ENCODE peak calls at places on chromosomes 2 and 18, in five cellular contexts. A is ovary; Z is CD8-positive, alpha-beta memory T cell; C is HepG2; F is CD8-positive, alpha-beta T cell. M is an unnamed sample. For H3K9me3 and H3K4me1, the result is how much of the 10 kb centered on the place peaks cover.

GRCh38 chr18:6039055-6039454 is 143.7 kb upstream of the TMEM200C start:
- DNase-seq in A (no peak), Z (no peak), C (no peak), F (no peak), M (no peak)

GRCh38 chr2:219497495-219498279 is 1.0 kb upstream of the GMPPA start:
- DNase-seq in A (peak), Z (no peak), C (peak), F (no peak), M (no peak)

GRCh38 chr2:176911-177310 is 86.9 kb downstream of the SH3YL1 start:
- DNase-seq in A (no peak), Z (no peak), C (peak), F (no peak), M (no peak)

GRCh38 chr2:108324531-108325256 is 36.0 kb downstream of the SULT1C2 start:
- DNase-seq in A (no peak), Z (no peak), C (no peak), F (no peak), M (no peak)

GRCh38 chr2:205706769-205707375 is 24.6 kb downstream of the NRP2 start:
- DNase-seq in A (peak), Z (no peak), C (no peak), F (peak), M (no peak)

GRCh38 chr18:68608861-68609465 is 105.9 kb downstream of the TMX3 start:
- DNase-seq in A (no peak), Z (no peak), C (no peak), F (no peak), M (no peak)

GRCh38 chr18:321839-322467 is 54.1 kb upstream of the THOC1 start:
- DNase-seq in A (no peak), Z (no peak), C (no peak), F (no peak), M (no peak)

GRCh38 chr18:62318613-62319012 is 6.5 kb upstream of the TNFRSF11A start:
- DNase-seq in A (no peak), Z (no peak), C (no peak), F (no peak), M (no peak)

GRCh38 chr2:64405476-64406406 is 48.2 kb upstream of the LGALSL start:
- DNase-seq in A (peak), Z (no peak), C (no peak), F (no peak), M (no peak)

GRCh38 chr2:214706986-214707385 is 102.5 kb downstream of the BARD1 start:
- DNase-seq in A (no peak), Z (no peak), C (no peak), F (no peak), M (no peak)

GRCh38 chr2:29987141-29987540 is 65.8 kb upstream of the ALK start:
- DNase-seq in A (no peak), Z (no peak), C (no peak), F (no peak), M (no peak)

GRCh38 chr2:201093573-201093972 is 21.8 kb downstream of the NDUFB3 start:
- DNase-seq in A (no peak), Z (no peak), C (no peak), F (no peak), M (no peak)

GRCh38 chr2:231197741-231198290 is 615 bp upstream of the ARMC9 start:
- DNase-seq in A (no peak), Z (no peak), C (no peak), F (no peak), M (no peak)

GRCh38 chr2:233108611-233109490 is 48.7 kb downstream of the INPP5D start:
- DNase-seq in A (no peak), Z (no peak), C (no peak), F (no peak), M (no peak)

GRCh38 chr18:12033643-12034025 is 52.3 kb downstream of the IMPA2 start:
- DNase-seq in A (no peak), Z (no peak), C (no peak), F (no peak), M (no peak)

GRCh38 chr18:986071-986470 is 81.4 kb downstream of the ADCYAP1 start:
- DNase-seq in A (no peak), Z (no peak), C (no peak), F (no peak), M (no peak)

GRCh38 chr2:171754254-171754939 is 67.1 kb downstream of the DYNC1I2 start:
- DNase-seq in A (no peak), Z (no peak), C (no peak), F (no peak), M (no peak)

GRCh38 chr2:50491541-50492114 is 540.3 kb downstream of the NRXN1 start:
- DNase-seq in A (no peak), Z (no peak), C (peak), F (no peak), M (no peak)

GRCh38 chr2:127053731-127054603 is 53.0 kb downstream of the BIN1 start:
- DNase-seq in A (no peak), Z (no peak), C (no peak), F (no peak), M (no peak)

GRCh38 chr2:73415906-73416305 is 30.3 kb downstream of the ALMS1 start:
- DNase-seq in A (no peak), Z (no peak), C (no peak), F (no peak), M (no peak)

GRCh38 chr2:232896111-232896510 is 26.0 kb downstream of the SNORC start:
- DNase-seq in A (no peak), Z (no peak), C (no peak), F (no peak), M (no peak)

GRCh38 chr2:33765122-33765521 is 166.0 kb upstream of the FAM98A start:
- DNase-seq in A (no peak), Z (no peak), C (no peak), F (no peak), M (no peak)

GRCh38 chr18:9637036-9637767 is 22.8 kb upstream of the PPP4R1 start:
- DNase-seq in A (no peak), Z (no peak), C (no peak), F (no peak), M (no peak)

GRCh38 chr2:101349893-101350662 is 37.2 kb downstream of the CREG2 start:
- DNase-seq in A (no peak), Z (no peak), C (peak), F (no peak), M (no peak)

GRCh38 chr18:50819027-50819726 is 639 bp downstream of the MRO start:
- DNase-seq in A (peak), Z (no peak), C (peak), F (no peak), M (no peak)

GRCh38 chr2:189465076-189465475 is 23.8 kb downstream of the WDR75 start:
- DNase-seq in A (no peak), Z (no peak), C (no peak), F (no peak), M (no peak)

GRCh38 chr18:41906528-41907256 is 48.3 kb upstream of the PIK3C3 start:
- DNase-seq in A (no peak), Z (peak), C (peak), F (peak), M (peak)

GRCh38 chr18:50170004-50170403 is 24.9 kb downstream of the MYO5B start:
- DNase-seq in A (no peak), Z (no peak), C (no peak), F (no peak), M (no peak)

GRCh38 chr18:57435851-57436192 is 648 bp downstream of the ONECUT2 start:
- DNase-seq in A (no peak), Z (no peak), C (no peak), F (no peak), M (no peak)

GRCh38 chr2:37766087-37766486 is 94.6 kb upstream of the CDC42EP3 start:
- DNase-seq in A (no peak), Z (no peak), C (no peak), F (no peak), M (no peak)

GRCh38 chr2:108139521-108139920 is 100.2 kb upstream of the SULT1C3 start:
- DNase-seq in A (no peak), Z (no peak), C (peak), F (no peak), M (no peak)

GRCh38 chr18:75251466-75251865 is 40.9 kb downstream of the TSHZ1 start:
- DNase-seq in A (no peak), Z (no peak), C (no peak), F (no peak), M (no peak)

GRCh38 chr18:75252136-75252535 is 41.5 kb downstream of the TSHZ1 start:
- DNase-seq in A (no peak), Z (no peak), C (no peak), F (no peak), M (no peak)

GRCh38 chr18:75253784-75254183 is 43.2 kb downstream of the TSHZ1 start:
- DNase-seq in A (no peak), Z (no peak), C (no peak), F (no peak), M (no peak)

GRCh38 chr18:75255113-75255512 is 44.5 kb downstream of the TSHZ1 start:
- DNase-seq in A (no peak), Z (no peak), C (no peak), F (no peak), M (no peak)

GRCh38 chr18:75253043-75253442 is 42.4 kb downstream of the TSHZ1 start:
- DNase-seq in A (no peak), Z (no peak), C (no peak), F (no peak), M (no peak)
- H3K27ac ChIP-seq in A (no peak), Z (no peak), C (no peak), F (no peak), M (no peak)

GRCh38 chr18:79928563-79928960 is 22.9 kb downstream of the SLC66A2 start:
- DNase-seq in A (peak), Z (no peak), C (no peak), F (no peak), M (no peak)

GRCh38 chr18:79930020-79930642 is 21.3 kb downstream of the SLC66A2 start:
- DNase-seq in A (no peak), Z (no peak), C (no peak), F (no peak), M (no peak)

GRCh38 chr18:79926306-79926705 is 25.1 kb downstream of the SLC66A2 start:
- DNase-seq in A (peak), Z (no peak), C (no peak), F (no peak), M (no peak)

GRCh38 chr18:79926715-79927596 is 24.5 kb downstream of the SLC66A2 start:
- DNase-seq in A (peak), Z (no peak), C (no peak), F (no peak), M (no peak)

GRCh38 chr18:79927597-79928562 is 23.6 kb downstream of the SLC66A2 start:
- DNase-seq in A (peak), Z (no peak), C (no peak), F (no peak), M (no peak)
- H3K9me3 ChIP-seq in A (under half), Z (under half), C (under half), F (under half), M (under half)

GRCh38 chr18:36808681-36809080 is 20.1 kb downstream of the TPGS2 start:
- DNase-seq in A (no peak), Z (no peak), C (no peak), F (no peak), M (no peak)
- H3K4me1 ChIP-seq in A (under half), Z (under half), C (under half), F (under half), M (under half)

GRCh38 chr18:63971320-63972071 is 1.6 kb downstream of the SERPINB8 start:
- DNase-seq in A (no peak), Z (no peak), C (no peak), F (no peak), M (no peak)
- H3K27ac ChIP-seq in A (no peak), Z (no peak), C (no peak), F (no peak), M (no peak)

M was measured in iPS DF 6.9.